ENCODE peak calls at places on chromosomes 7 and 10, in six cellular contexts. K is mesenchymal stem cell, U is suprapubic skin, G is neuronal stem cell, I is brain microvascular endothelial cell, S is BE2C. R is an unnamed sample. For H3K27me3, the result is how much of the 10 kb centered on the place peaks cover.

GRCh38 chr10:28375399-28376354 is 72.8 kb upstream of the MPP7 start:
- DNase-seq in K (peak), U (no peak), G (no peak), I (peak), S (no peak), R (no peak)

GRCh38 chr7:155560196-155560595 is 13.8 kb upstream of the CNPY1 start:
- DNase-seq in K (no peak), U (no peak), G (no peak), I (no peak), S (no peak), R (no peak)

GRCh38 chr7:55533050-55533728 is 39.1 kb downstream of the VOPP1 start:
- DNase-seq in K (peak), U (no peak), G (no peak), I (peak), S (no peak), R (peak)

GRCh38 chr10:124943301-124944092 is 1.6 kb downstream of the ZRANB1 start:
- DNase-seq in K (peak), U (no peak), G (no peak), I (peak), S (no peak), R (no peak)

GRCh38 chr7:44103941-44104879 is at the start of gene AEBP1:
- DNase-seq in K (peak), U (no peak), G (peak), I (no peak), S (peak), R (peak)

GRCh38 chr10:131077031-131077430 is 234.5 kb downstream of the TCERG1L start:
- DNase-seq in K (no peak), U (no peak), G (no peak), I (no peak), S (no peak), R (peak)

GRCh38 chr10:71638577-71639411 is 80.8 kb downstream of the C10orf105 start:
- DNase-seq in K (no peak), U (no peak), G (no peak), I (no peak), S (peak), R (peak)

GRCh38 chr10:88542522-88542921 is 40.6 kb downstream of the RNLS start:
- DNase-seq in K (peak), U (no peak), G (no peak), I (peak), S (no peak), R (no peak)

GRCh38 chr7:95255691-95256090 is 68.6 kb downstream of the PON1 start:
- DNase-seq in K (no peak), U (no peak), G (no peak), I (no peak), S (no peak), R (no peak)

GRCh38 chr10:107139237-107139636 is 25.3 kb downstream of the SORCS1 start:
- DNase-seq in K (no peak), U (no peak), G (no peak), I (no peak), S (no peak), R (no peak)

GRCh38 chr10:132641401-132641800 is 103.8 kb downstream of the INPP5A start:
- DNase-seq in K (no peak), U (no peak), G (no peak), I (no peak), S (no peak), R (no peak)

GRCh38 chr7:91784469-91784868 is 96.0 kb downstream of the MTERF1 start:
- DNase-seq in K (peak), U (no peak), G (no peak), I (peak), S (no peak), R (no peak)

GRCh38 chr7:1109581-1110310 is 21.8 kb downstream of the GPER1 start:
- DNase-seq in K (no peak), U (no peak), G (no peak), I (no peak), S (no peak), R (peak)

GRCh38 chr7:122902751-122903495 is 16.7 kb upstream of the CADPS2 start:
- DNase-seq in K (no peak), U (no peak), G (no peak), I (no peak), S (peak), R (peak)

GRCh38 chr10:50224330-50224952 is 26.9 kb downstream of the ASAH2 start:
- DNase-seq in K (peak), U (no peak), G (peak), I (peak), S (peak), R (peak)

GRCh38 chr7:100785878-100786277 is 41.4 kb downstream of the EPHB4 start:
- DNase-seq in K (no peak), U (no peak), G (no peak), I (no peak), S (no peak), R (peak)

DNA sequence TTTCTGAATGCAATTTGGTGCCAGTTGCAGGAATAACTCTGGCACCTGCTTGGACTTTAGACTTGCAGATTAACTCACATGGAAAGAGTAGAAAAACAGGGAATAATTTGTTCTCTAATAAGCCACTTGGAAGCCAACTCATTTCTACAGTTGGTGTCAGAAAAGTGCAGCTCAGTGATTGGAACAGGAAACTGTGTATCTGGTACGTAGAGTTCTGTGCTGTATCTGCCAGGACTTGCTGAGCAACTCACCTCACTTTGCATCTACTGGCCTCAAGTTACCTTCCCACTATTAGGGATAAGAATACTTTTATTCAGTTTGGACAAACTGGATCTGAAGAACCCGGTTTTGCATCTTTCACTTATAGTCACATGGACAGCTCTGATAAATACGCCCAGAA is 377.5 kb upstream of the PODXL start:
- DNase-seq in K (no peak), U (no peak), G (no peak), I (no peak), S (no peak), R (no peak)
- H3K27me3 ChIP-seq in K (under half), U (under half), G (under half), I (under half), S (under half), R (under half)

DNA sequence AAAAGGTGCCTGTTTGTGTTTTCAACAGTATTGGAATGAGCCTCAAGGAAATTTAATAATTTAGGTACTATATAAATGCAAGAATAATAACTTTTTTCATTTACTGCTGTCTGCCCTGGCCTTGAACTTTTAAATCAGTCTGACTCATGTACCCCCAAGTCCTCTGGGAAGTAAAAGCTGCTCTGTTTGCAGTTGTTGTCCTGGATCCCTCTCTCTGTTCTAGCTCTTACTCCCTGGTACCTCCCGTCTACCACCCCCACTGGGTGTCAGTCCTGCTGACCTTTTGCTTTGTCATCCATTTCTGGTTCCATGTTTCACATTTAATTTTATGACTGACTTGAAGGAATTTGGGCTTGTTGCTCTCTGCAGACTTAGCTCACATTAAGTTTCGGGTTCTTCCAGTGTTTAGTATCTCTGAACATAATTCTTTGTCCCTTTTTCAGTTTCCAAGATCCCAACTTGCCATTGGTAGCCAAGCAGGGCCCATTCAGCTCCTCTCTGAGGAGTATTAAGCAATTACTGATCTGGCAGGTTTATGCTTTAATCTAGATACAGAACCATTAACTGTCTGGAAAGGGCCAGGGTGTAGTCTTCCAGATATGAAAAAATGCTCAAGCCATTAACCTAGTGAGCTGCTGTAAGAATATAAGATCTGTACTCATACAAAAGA is 208.7 kb upstream of the FAM3C start:
- DNase-seq in K (peak), U (no peak), G (no peak), I (peak), S (no peak), R (peak)
- H3K4me3 ChIP-seq in K (no peak), U (no peak), G (no peak), I (no peak), S (no peak), R (no peak)

GRCh38 chr7:30674876-30675275 is 7.4 kb downstream of the CRHR2 start:
- DNase-seq in K (no peak), U (no peak), G (no peak), I (no peak), S (no peak), R (no peak)
- H3K27me3 ChIP-seq in K (half or more), U (under half), G (under half), I (under half), S (under half), R (under half)

GRCh38 chr10:110005716-110006115 is 2.1 kb upstream of the ADD3 start:
- DNase-seq in K (peak), U (no peak), G (no peak), I (peak), S (peak), R (no peak)
- H3K4me3 ChIP-seq in K (peak), U (peak), G (peak), I (peak), S (peak), R (peak)

GRCh38 chr10:68133553-68133952 is 24.3 kb downstream of the MYPN start:
- DNase-seq in K (no peak), U (no peak), G (no peak), I (no peak), S (peak), R (no peak)
- H3K27me3 ChIP-seq in K (under half), U (under half), G (under half), I (under half), S (under half), R (under half)